ENCODE peak calls at places on chromosomes 3 and 15, in seven cellular contexts. N is pancreas; H is CD8-positive, alpha-beta T cell; X is brain microvascular endothelial cell; S is heart right ventricle; Z is ovary; B is cardiac fibroblast. L is an unnamed sample.

GRCh38 chr3:85567074-85567676 is 608.4 kb downstream of the CADM2 start:
- DNase-seq in Z (no peak), S (no peak), N (peak), B (peak), H (no peak), X (peak), L (no peak)

GRCh38 chr15:85035980-85036379 is 54.3 kb downstream of the PDE8A start:
- DNase-seq in N (no peak), X (no peak), Z (no peak), H (no peak), S (no peak), B (no peak), L (no peak)

GRCh38 chr3:123789760-123790159 is 94.4 kb downstream of the MYLK start:
- DNase-seq in B (peak), S (no peak), N (no peak), X (peak), Z (no peak), H (no peak), L (no peak)

GRCh38 chr3:30614943-30615342 is 8.5 kb downstream of the TGFBR2 start:
- DNase-seq in X (no peak), S (no peak), H (no peak), B (no peak), Z (no peak), N (no peak), L (no peak)

GRCh38 chr15:70140543-70141375 is 43.0 kb upstream of the TLE3 start:
- DNase-seq in B (peak), S (no peak), X (peak), H (no peak), Z (peak), N (no peak), L (no peak)

GRCh38 chr3:39447637-39448483 is 19.6 kb upstream of the MOBP start:
- DNase-seq in H (peak), Z (peak), N (peak), X (peak), B (peak), S (no peak), L (peak)

GRCh38 chr3:123377173-123377740 is 71.6 kb downstream of the ADCY5 start:
- DNase-seq in N (no peak), H (no peak), B (no peak), Z (no peak), S (no peak), X (no peak), L (no peak)

GRCh38 chr3:127851899-127852298 is 29.6 kb upstream of the MGLL start:
- DNase-seq in X (no peak), S (no peak), B (no peak), Z (no peak), N (no peak), H (no peak), L (no peak)

GRCh38 chr15:95174281-95174680 is 942.9 kb downstream of the MCTP2 start:
- DNase-seq in S (no peak), B (peak), X (no peak), N (no peak), H (no peak), Z (no peak), L (no peak)

GRCh38 chr3:5093786-5094185 is 28.3 kb upstream of the ARL8B start:
- DNase-seq in X (no peak), Z (no peak), B (no peak), S (no peak), H (no peak), N (no peak), L (no peak)

GRCh38 chr3:5092018-5092417 is 30.1 kb upstream of the ARL8B start:
- DNase-seq in B (peak), X (no peak), N (no peak), H (no peak), S (no peak), Z (no peak), L (no peak)

GRCh38 chr3:5095879-5096278 is 26.2 kb upstream of the ARL8B start:
- DNase-seq in H (no peak), S (peak), X (peak), Z (peak), N (no peak), B (peak), L (no peak)

GRCh38 chr3:5098346-5098745 is 23.7 kb upstream of the ARL8B start:
- DNase-seq in N (no peak), B (no peak), Z (no peak), X (no peak), S (no peak), H (no peak), L (no peak)

DNA sequence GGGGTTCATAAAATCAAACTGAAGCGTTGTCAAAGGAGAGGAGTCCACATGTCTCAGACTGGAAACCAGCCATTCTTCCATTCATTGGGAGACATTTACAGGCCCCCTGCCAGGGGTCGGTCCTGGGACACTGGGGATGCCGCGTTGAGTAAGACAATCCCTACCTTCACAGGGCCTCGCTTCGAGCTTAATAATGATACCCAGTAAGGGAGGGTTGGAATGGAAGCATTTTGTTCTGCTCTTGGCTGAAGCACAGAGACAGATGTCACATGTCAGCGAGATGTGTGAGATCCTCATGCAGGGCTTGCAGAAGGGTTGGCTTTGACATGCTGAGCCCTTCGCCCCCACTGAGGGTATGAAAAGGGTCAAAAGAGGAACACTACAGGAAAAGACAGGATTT is 25.7 kb upstream of the ARL8B start:
- DNase-seq in H (no peak), N (no peak), S (no peak), X (no peak), B (no peak), Z (no peak), L (no peak)
- H3K4me3 ChIP-seq in H (no peak), N (no peak), S (peak), X (no peak), B (no peak), Z (peak), L (no peak)

GRCh38 chr15:88719654-88720053 is 80.8 kb downstream of the ISG20 start:
- DNase-seq in X (no peak), B (no peak), N (no peak), S (no peak), Z (no peak), H (no peak), L (no peak)
- TF ChIP-seq CTCF in X (no peak), B (no peak), N (no peak), S (no peak), Z (no peak), H (no peak), L (no peak)

GRCh38 chr3:173584093-173584833 is 186.7 kb downstream of the NLGN1 start:
- DNase-seq in N (no peak), H (no peak), X (peak), B (peak), S (no peak), Z (no peak), L (no peak)
- H3K4me3 ChIP-seq in N (peak), H (no peak), X (peak), B (peak), S (peak), Z (peak), L (peak)

GRCh38 chr15:52463638-52464037 is 65.0 kb downstream of the MYO5A start:
- DNase-seq in B (peak), N (no peak), S (no peak), Z (no peak), H (no peak), X (no peak), L (no peak)
- TF ChIP-seq CTCF in B (no peak), N (no peak), S (peak), Z (no peak), H (peak), X (no peak), L (peak)

GRCh38 chr3:66068255-66068654 is 29.5 kb upstream of the MAGI1 start:
- DNase-seq in B (no peak), X (no peak), Z (no peak), N (no peak), H (no peak), S (no peak), L (no peak)

GRCh38 chr3:66066963-66067617 is 28.4 kb upstream of the MAGI1 start:
- DNase-seq in H (no peak), Z (no peak), S (no peak), B (no peak), X (no peak), N (no peak), L (no peak)
- H3K4me3 ChIP-seq in H (no peak), Z (no peak), S (no peak), B (no peak), X (no peak), N (no peak), L (no peak)

GRCh38 chr15:73305331-73306211 is 63.2 kb downstream of the HCN4 start:
- DNase-seq in S (no peak), X (peak), Z (no peak), N (no peak), B (peak), H (no peak), L (no peak)
- TF ChIP-seq CTCF in S (peak), X (peak), Z (no peak), N (no peak), B (peak), H (no peak), L (peak)

L was measured in AG09309.